ENCODE peak calls at places on chromosomes 13 and 19, in nine cellular contexts. One of them, this sample, is unnamed.

GRCh38 chr19:7149956-7150705 is 80.6 kb downstream of the ZNF557 start:
- DNase-seq in tibial artery: no peak
- DNase-seq in AG04450: no peak
- DNase-seq in GM12864: no peak
- DNase-seq in A673: no peak
- DNase-seq in sigmoid colon: peak; percentile 62
- DNase-seq in cardiac fibroblast: no peak
- DNase-seq in astrocyte: no peak
- DNase-seq in HFFc6: no peak
- DNase-seq in this sample: no peak

GRCh38 chr19:11481777-11482383 is 1.0 kb upstream of the ELAVL3 start:
- DNase-seq in AG04450: peak; percentile 59
- DNase-seq in cardiac fibroblast: peak; percentile 92
- DNase-seq in sigmoid colon: peak; percentile 77
- DNase-seq in GM12864: peak; percentile 55
- DNase-seq in astrocyte: peak; percentile 70
- DNase-seq in tibial artery: peak; percentile 69
- DNase-seq in HFFc6: peak; percentile 39
- DNase-seq in A673: peak; percentile 98
- DNase-seq in this sample: no peak

GRCh38 chr19:42179501-42179817 is 38.0 kb downstream of the DEDD2 start:
- DNase-seq in GM12864: no peak
- DNase-seq in astrocyte: no peak
- DNase-seq in sigmoid colon: no peak
- DNase-seq in tibial artery: no peak
- DNase-seq in HFFc6: no peak
- DNase-seq in cardiac fibroblast: no peak
- DNase-seq in A673: no peak
- DNase-seq in AG04450: no peak
- DNase-seq in this sample: no peak

GRCh38 chr13:33999830-34000605 is 182.1 kb downstream of the RFC3 start:
- DNase-seq in A673: no peak
- DNase-seq in HFFc6: no peak
- DNase-seq in AG04450: no peak
- DNase-seq in cardiac fibroblast: no peak
- DNase-seq in sigmoid colon: no peak
- DNase-seq in astrocyte: peak; percentile 14
- DNase-seq in tibial artery: no peak
- DNase-seq in GM12864: no peak
- DNase-seq in this sample: no peak

GRCh38 chr13:98500963-98501421 is 75.9 kb downstream of the STK24 start:
- DNase-seq in tibial artery: no peak
- DNase-seq in astrocyte: no peak
- DNase-seq in sigmoid colon: no peak
- DNase-seq in HFFc6: no peak
- DNase-seq in A673: no peak
- DNase-seq in AG04450: no peak
- DNase-seq in GM12864: peak; percentile 60
- DNase-seq in cardiac fibroblast: no peak
- DNase-seq in this sample: no peak

GRCh38 chr19:46951236-46951986 is 68.2 kb upstream of the NPAS1 start:
- DNase-seq in sigmoid colon: no peak
- DNase-seq in tibial artery: no peak
- DNase-seq in A673: peak; percentile 42
- DNase-seq in GM12864: no peak
- DNase-seq in cardiac fibroblast: peak; percentile 37
- DNase-seq in HFFc6: peak; percentile 87
- DNase-seq in astrocyte: peak; percentile 47
- DNase-seq in AG04450: no peak
- DNase-seq in this sample: no peak

GRCh38 chr19:19711934-19712828 is 20.7 kb downstream of the ZNF14 start:
- DNase-seq in tibial artery: no peak
- DNase-seq in astrocyte: no peak
- DNase-seq in HFFc6: no peak
- DNase-seq in cardiac fibroblast: no peak
- DNase-seq in sigmoid colon: no peak
- DNase-seq in A673: no peak
- DNase-seq in GM12864: no peak
- DNase-seq in AG04450: no peak
- DNase-seq in this sample: no peak

GRCh38 chr19:40716031-40716654 is 543 bp downstream of the COQ8B start:
- DNase-seq in AG04450: peak; percentile 6
- DNase-seq in HFFc6: peak; percentile 90
- DNase-seq in GM12864: peak; percentile 43
- DNase-seq in A673: no peak
- DNase-seq in sigmoid colon: no peak
- DNase-seq in tibial artery: peak; percentile 47
- DNase-seq in cardiac fibroblast: no peak
- DNase-seq in astrocyte: no peak
- DNase-seq in this sample: no peak

GRCh38 chr19:51821921-51822716 is 27.2 kb downstream of the FPR3 start:
- DNase-seq in tibial artery: no peak
- DNase-seq in astrocyte: no peak
- DNase-seq in sigmoid colon: no peak
- DNase-seq in AG04450: no peak
- DNase-seq in cardiac fibroblast: peak; percentile 70
- DNase-seq in HFFc6: no peak
- DNase-seq in A673: no peak
- DNase-seq in GM12864: no peak
- DNase-seq in this sample: no peak

GRCh38 chr19:17121736-17122293 is 46.2 kb downstream of the MYO9B start:
- DNase-seq in AG04450: no peak
- DNase-seq in HFFc6: no peak
- DNase-seq in sigmoid colon: no peak
- DNase-seq in cardiac fibroblast: peak; percentile 86
- DNase-seq in tibial artery: no peak
- DNase-seq in A673: no peak
- DNase-seq in astrocyte: peak; percentile 95
- DNase-seq in GM12864: peak; percentile 50
- DNase-seq in this sample: no peak

GRCh38 chr19:5932146-5932545 is 18.1 kb downstream of the CAPS start:
- DNase-seq in HFFc6: no peak
- DNase-seq in sigmoid colon: no peak
- DNase-seq in astrocyte: no peak
- DNase-seq in AG04450: no peak
- DNase-seq in A673: no peak
- DNase-seq in cardiac fibroblast: no peak
- DNase-seq in tibial artery: no peak
- DNase-seq in GM12864: no peak
- DNase-seq in this sample: no peak

GRCh38 chr13:34589581-34589980 is 352.5 kb upstream of the NBEA start:
- DNase-seq in A673: no peak
- DNase-seq in HFFc6: no peak
- DNase-seq in tibial artery: no peak
- DNase-seq in GM12864: no peak
- DNase-seq in cardiac fibroblast: no peak
- DNase-seq in astrocyte: no peak
- DNase-seq in AG04450: no peak
- DNase-seq in sigmoid colon: no peak
- DNase-seq in this sample: no peak

GRCh38 chr13:61664821-61665705 is 249.4 kb upstream of the PCDH20 start:
- DNase-seq in tibial artery: no peak
- DNase-seq in HFFc6: no peak
- DNase-seq in A673: no peak
- DNase-seq in GM12864: no peak
- DNase-seq in astrocyte: peak; percentile 43
- DNase-seq in AG04450: no peak
- DNase-seq in sigmoid colon: no peak
- DNase-seq in cardiac fibroblast: peak; percentile 1
- DNase-seq in this sample: no peak

GRCh38 chr19:6021878-6022569 is 44.1 kb upstream of the RANBP3 start:
- DNase-seq in GM12864: peak; percentile 27
- DNase-seq in AG04450: peak; percentile 21
- DNase-seq in cardiac fibroblast: peak; percentile 88
- DNase-seq in astrocyte: peak; percentile 25
- DNase-seq in A673: peak; percentile 88
- DNase-seq in HFFc6: peak; percentile 46
- DNase-seq in tibial artery: peak; percentile 70
- DNase-seq in sigmoid colon: peak; percentile 85
- DNase-seq in this sample: peak; percentile 81

DNA sequence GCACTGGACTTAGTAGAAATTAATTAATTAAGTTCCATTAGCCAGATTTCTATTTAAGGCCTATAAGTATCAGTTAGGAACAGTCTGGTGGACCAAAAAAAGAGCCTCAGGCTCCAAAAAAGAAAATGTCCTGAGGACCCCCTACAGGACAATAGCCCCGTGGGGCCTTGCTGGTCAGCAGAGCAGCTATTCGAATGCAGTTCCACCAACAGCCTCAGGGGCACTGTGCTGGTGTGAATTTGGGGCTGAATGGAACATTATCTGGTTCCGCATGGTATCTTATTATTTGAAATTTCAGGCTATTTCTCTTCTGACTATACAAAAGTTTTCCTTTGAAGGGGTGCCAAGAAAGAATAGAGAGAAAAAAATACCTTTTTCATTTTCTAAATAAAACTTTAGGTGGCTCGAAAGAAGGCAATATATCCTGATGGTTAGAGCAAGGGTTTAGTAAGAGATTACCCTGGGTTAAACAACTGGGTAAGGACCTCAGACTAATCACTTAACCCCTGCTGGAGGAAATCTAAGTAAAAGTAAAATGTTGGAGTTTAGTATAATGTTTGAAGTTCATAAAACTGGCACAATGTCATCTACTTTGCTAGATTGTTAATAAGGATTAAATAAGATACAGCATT is 147.2 kb downstream of the MIPEP start:
- DNase-seq in A673: peak; percentile 35
- DNase-seq in AG04450: no peak
- DNase-seq in GM12864: no peak
- DNase-seq in astrocyte: no peak
- DNase-seq in HFFc6: no peak
- DNase-seq in sigmoid colon: no peak
- DNase-seq in cardiac fibroblast: no peak
- DNase-seq in tibial artery: no peak
- DNase-seq in this sample: no peak
- TF ChIP-seq CTCF in A673: peak; percentile 59
- TF ChIP-seq CTCF in AG04450: peak; percentile 51
- TF ChIP-seq CTCF in GM12864: peak; percentile 67
- TF ChIP-seq CTCF in astrocyte: peak; percentile 45
- TF ChIP-seq CTCF in HFFc6: peak; percentile 76
- TF ChIP-seq CTCF in sigmoid colon: no peak
- TF ChIP-seq CTCF in cardiac fibroblast: peak; percentile 63
- TF ChIP-seq CTCF in tibial artery: no peak
- TF ChIP-seq CTCF in this sample: peak; percentile 81

DNA sequence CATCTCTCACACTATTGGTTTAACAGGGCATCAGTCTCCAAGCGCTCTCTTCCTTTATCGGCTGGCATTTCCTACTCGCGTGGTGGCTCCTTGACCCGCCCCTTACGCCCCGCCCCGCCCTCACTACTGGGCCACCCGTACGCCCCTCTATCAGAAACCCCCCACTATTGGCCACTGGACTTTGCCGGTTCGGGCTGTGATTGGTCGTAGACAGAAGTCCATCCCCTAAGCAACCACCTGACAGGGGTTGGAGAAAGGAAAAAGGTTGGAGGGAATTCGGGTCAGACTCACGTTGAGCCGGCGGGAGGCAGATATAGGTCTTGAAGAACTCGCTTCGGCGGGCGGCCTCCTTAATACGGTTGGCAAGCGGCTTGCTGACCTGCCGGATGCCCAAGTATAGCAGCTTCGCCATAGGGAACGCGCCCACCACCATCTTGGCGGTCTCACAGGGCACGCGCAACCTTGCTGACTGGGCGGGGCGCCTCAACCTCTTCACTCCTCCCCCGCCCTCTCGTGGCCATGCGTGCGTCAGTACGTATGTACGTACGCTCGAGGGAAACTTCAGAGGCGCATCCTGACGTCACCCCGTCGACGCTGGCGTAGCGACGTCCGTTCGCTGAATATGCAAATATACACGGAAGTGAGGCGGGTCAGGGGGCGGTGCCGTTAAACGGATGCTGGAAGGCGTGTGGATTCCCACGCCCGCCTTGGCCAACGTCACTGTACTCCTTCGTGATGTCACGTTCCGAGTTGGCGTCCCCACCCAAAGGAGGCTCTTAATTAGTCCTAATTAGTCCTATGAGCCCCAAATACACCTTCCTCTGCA is at the start of gene OPA3:
- DNase-seq in AG04450: peak; percentile 100
- DNase-seq in tibial artery: peak; percentile 100
- DNase-seq in HFFc6: peak; percentile 99
- DNase-seq in sigmoid colon: peak; percentile 100
- DNase-seq in GM12864: peak; percentile 100
- DNase-seq in astrocyte: peak; percentile 100
- DNase-seq in A673: peak; percentile 100
- DNase-seq in cardiac fibroblast: peak; percentile 100
- DNase-seq in this sample: peak; percentile 98
- TF ChIP-seq CTCF in AG04450: no peak
- TF ChIP-seq CTCF in tibial artery: no peak
- TF ChIP-seq CTCF in HFFc6: peak; percentile 40
- TF ChIP-seq CTCF in sigmoid colon: no peak
- TF ChIP-seq CTCF in GM12864: no peak
- TF ChIP-seq CTCF in astrocyte: no peak
- TF ChIP-seq CTCF in A673: no peak
- TF ChIP-seq CTCF in cardiac fibroblast: no peak
- TF ChIP-seq CTCF in this sample: peak; percentile 59

GRCh38 chr13:20353973-20354372 is 121.9 kb upstream of the GJB6 start:
- DNase-seq in cardiac fibroblast: peak; percentile 46
- DNase-seq in A673: no peak
- DNase-seq in sigmoid colon: no peak
- DNase-seq in tibial artery: no peak
- DNase-seq in HFFc6: peak; percentile 57
- DNase-seq in astrocyte: peak; percentile 62
- DNase-seq in GM12864: no peak
- DNase-seq in AG04450: no peak
- DNase-seq in this sample: no peak
- TF ChIP-seq CTCF in cardiac fibroblast: peak; percentile 32
- TF ChIP-seq CTCF in A673: no peak
- TF ChIP-seq CTCF in sigmoid colon: no peak
- TF ChIP-seq CTCF in tibial artery: no peak
- TF ChIP-seq CTCF in HFFc6: peak; percentile 58
- TF ChIP-seq CTCF in astrocyte: peak; percentile 14
- TF ChIP-seq CTCF in GM12864: no peak
- TF ChIP-seq CTCF in AG04450: peak; percentile 33
- TF ChIP-seq CTCF in this sample: no peak

GRCh38 chr13:96214804-96215445 is 125.0 kb downstream of the HS6ST3 start:
- DNase-seq in GM12864: no peak
- DNase-seq in HFFc6: no peak
- DNase-seq in sigmoid colon: no peak
- DNase-seq in A673: no peak
- DNase-seq in tibial artery: no peak
- DNase-seq in astrocyte: no peak
- DNase-seq in cardiac fibroblast: no peak
- DNase-seq in AG04450: no peak
- DNase-seq in this sample: no peak

GRCh38 chr13:96218475-96218874 is 128.6 kb downstream of the HS6ST3 start:
- DNase-seq in GM12864: no peak
- DNase-seq in astrocyte: peak; percentile 5
- DNase-seq in sigmoid colon: no peak
- DNase-seq in AG04450: no peak
- DNase-seq in HFFc6: no peak
- DNase-seq in tibial artery: no peak
- DNase-seq in cardiac fibroblast: no peak
- DNase-seq in A673: no peak
- DNase-seq in this sample: no peak

DNA sequence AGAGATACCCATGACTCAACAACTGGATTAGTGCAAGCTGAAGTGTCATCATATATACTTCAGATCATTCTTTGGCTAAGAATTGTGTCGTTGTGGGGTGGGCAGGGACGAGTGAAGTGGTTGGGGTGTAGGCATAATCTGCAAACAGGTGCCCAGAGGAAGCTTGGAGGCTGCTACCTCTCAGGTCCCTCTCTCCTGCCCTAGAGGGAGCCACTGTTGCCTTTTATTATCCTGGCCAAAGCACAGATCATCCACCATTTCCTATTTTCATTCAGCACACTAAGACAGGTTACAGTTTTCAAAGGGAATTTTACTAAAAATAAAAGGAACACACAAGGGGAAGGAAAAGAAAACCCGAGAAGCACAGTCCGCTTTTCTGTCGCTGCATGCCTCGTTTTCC is 126.6 kb downstream of the HS6ST3 start:
- DNase-seq in GM12864: no peak
- DNase-seq in cardiac fibroblast: no peak
- DNase-seq in AG04450: no peak
- DNase-seq in astrocyte: no peak
- DNase-seq in sigmoid colon: no peak
- DNase-seq in A673: no peak
- DNase-seq in HFFc6: no peak
- DNase-seq in tibial artery: no peak
- DNase-seq in this sample: no peak
- TF ChIP-seq CTCF in GM12864: no peak
- TF ChIP-seq CTCF in cardiac fibroblast: no peak
- TF ChIP-seq CTCF in AG04450: no peak
- TF ChIP-seq CTCF in astrocyte: no peak
- TF ChIP-seq CTCF in sigmoid colon: no peak
- TF ChIP-seq CTCF in A673: no peak
- TF ChIP-seq CTCF in HFFc6: no peak
- TF ChIP-seq CTCF in tibial artery: no peak
- TF ChIP-seq CTCF in this sample: no peak